ENCODE peak calls at places on chromosome 4, in four cellular contexts. L is GOT3; M is activated CD8-positive, alpha-beta memory T cell treated with anti-CD3 and anti-CD28 coated beads for 48 hours; Z is body of pancreas. X is an unnamed sample.

GRCh38 chr4:2007804-2008670 is 737 bp downstream of the NELFA start:
- DNase-seq in M (no peak), L (no peak), Z (no peak), X (no peak)

GRCh38 chr4:52968241-52968640 is 106.1 kb downstream of the RASL11B start:
- DNase-seq in L (no peak), Z (no peak), M (no peak), X (no peak)

GRCh38 chr4:121464854-121465253 is 84.0 kb upstream of the QRFPR start:
- DNase-seq in L (no peak), Z (no peak), M (no peak), X (no peak)

GRCh38 chr4:4269856-4270255 is 20.1 kb downstream of the LYAR start:
- DNase-seq in M (no peak), Z (peak; percentile 46), L (no peak), X (no peak)

GRCh38 chr4:26717332-26717731 is 133.4 kb downstream of the TBC1D19 start:
- DNase-seq in Z (no peak), M (no peak), L (no peak), X (no peak)

GRCh38 chr4:27218013-27218412 is 357.4 kb downstream of the STIM2 start:
- DNase-seq in L (no peak), M (no peak), Z (no peak), X (no peak)

GRCh38 chr4:173924561-173924960 is 358.9 kb downstream of the FBXO8 start:
- DNase-seq in L (no peak), Z (no peak), M (no peak), X (no peak)

GRCh38 chr4:15405069-15405468 is 22.8 kb upstream of the C1QTNF7 start:
- DNase-seq in Z (no peak), L (no peak), M (no peak), X (no peak)

GRCh38 chr4:56406151-56406550 is 18.9 kb upstream of the AASDH start:
- DNase-seq in Z (no peak), L (no peak), M (no peak), X (no peak)

GRCh38 chr4:48752726-48753125 is 27.4 kb downstream of the FRYL start:
- DNase-seq in M (no peak), L (no peak), Z (no peak), X (no peak)

GRCh38 chr4:139599594-139600374 is 43.8 kb upstream of the SETD7 start:
- DNase-seq in Z (no peak), M (no peak), L (no peak), X (no peak)

GRCh38 chr4:71241467-71242401 is 97.1 kb upstream of the SLC4A4 start:
- DNase-seq in M (no peak), Z (peak; percentile 12), L (no peak), X (no peak)

GRCh38 chr4:90245837-90246236 is 118.6 kb downstream of the CCSER1 start:
- DNase-seq in M (no peak), L (no peak), Z (no peak), X (no peak)

GRCh38 chr4:73735231-73735630 is 5.1 kb upstream of the CXCL8 start:
- DNase-seq in M (no peak), Z (no peak), L (no peak), X (no peak)

GRCh38 chr4:8273450-8273849 is 3.9 kb downstream of the HTRA3 start:
- DNase-seq in L (no peak), Z (no peak), M (no peak), X (no peak)

GRCh38 chr4:145034727-145035211 is 63.2 kb downstream of the ANAPC10 start:
- DNase-seq in L (no peak), Z (no peak), M (no peak), X (peak; percentile 18)

GRCh38 chr4:138308421-138308820 is 66.3 kb upstream of the SLC7A11 start:
- DNase-seq in Z (no peak), M (no peak), L (no peak), X (peak; percentile 49)

GRCh38 chr4:110641218-110641617 is 18.3 kb upstream of the PITX2 start:
- DNase-seq in M (no peak), Z (no peak), L (no peak), X (no peak)

GRCh38 chr4:4320951-4321714 is 31.1 kb downstream of the ZBTB49 start:
- DNase-seq in L (no peak), Z (no peak), M (no peak), X (no peak)

GRCh38 chr4:83639849-83640493 is 104.1 kb downstream of the GPAT3 start:
- DNase-seq in M (no peak), Z (peak; percentile 78), L (no peak), X (peak; percentile 26)

GRCh38 chr4:137156054-137156453 is 376.2 kb downstream of the PCDH18 start:
- DNase-seq in M (no peak), Z (no peak), L (no peak), X (no peak)

GRCh38 chr4:52299120-52299519 is 248.0 kb downstream of the SPATA18 start:
- DNase-seq in L (no peak), M (no peak), Z (no peak), X (no peak)

GRCh38 chr4:169861592-169861991 is 103.8 kb upstream of the HPF1 start:
- DNase-seq in M (no peak), Z (no peak), L (no peak), X (no peak)

GRCh38 chr4:156036496-156036895 is 82.8 kb upstream of the CTSO start:
- DNase-seq in Z (no peak), M (no peak), L (no peak), X (no peak)

GRCh38 chr4:119517361-119518229 is 111.0 kb downstream of the PDE5A start:
- DNase-seq in Z (no peak), M (no peak), L (no peak), X (no peak)

GRCh38 chr4:74304136-74304628 is 4.1 kb upstream of the EPGN start:
- DNase-seq in L (no peak), M (no peak), Z (no peak), X (no peak)

GRCh38 chr4:102620697-102621497 is 119.7 kb downstream of the NFKB1 start:
- DNase-seq in Z (peak; percentile 86), M (no peak), L (no peak), X (peak; percentile 61)

GRCh38 chr4:144355809-144356757 is 215.6 kb upstream of the GYPA start:
- DNase-seq in M (no peak), Z (peak; percentile 29), L (no peak), X (peak; percentile 97)

X was measured in retinal pigment epithelial cell.